ENCODE peak calls at places on chromosomes 1 and 21, in five cellular contexts. I is NCI-H69, G is NAMALWA, K is upper lobe of left lung, E is OCI-LY7. N is an unnamed sample.

GRCh38 chr1:29631361-29631760 is 395.0 kb downstream of the PTPRU start:
- DNase-seq in I (no peak), G (no peak), K (no peak), E (no peak), N (peak; percentile 7)

GRCh38 chr1:93087532-93087931 is 8.4 kb downstream of the MTF2 start:
- DNase-seq in I (no peak), G (no peak), K (no peak), E (no peak), N (no peak)

GRCh38 chr1:12314328-12314903 is 84.6 kb downstream of the VPS13D start:
- DNase-seq in I (peak; percentile 22), G (peak; percentile 35), K (no peak), E (peak; percentile 23), N (no peak)

GRCh38 chr1:66532798-66533783 is 862 bp upstream of the SGIP1 start:
- DNase-seq in I (peak; percentile 84), G (no peak), K (no peak), E (no peak), N (no peak)

GRCh38 chr21:34807146-34807880 is 138.5 kb downstream of the CLIC6 start:
- DNase-seq in I (peak; percentile 14), G (no peak), K (peak; percentile 73), E (no peak), N (peak; percentile 56)

GRCh38 chr21:41707231-41707988 is 59.4 kb downstream of the RIPK4 start:
- DNase-seq in I (peak; percentile 62), G (no peak), K (no peak), E (no peak), N (no peak)

GRCh38 chr1:152107289-152107983 is 7.8 kb downstream of the TCHH start:
- DNase-seq in I (no peak), G (no peak), K (no peak), E (no peak), N (no peak)

GRCh38 chr1:20183035-20183434 is 2.9 kb upstream of the UBXN10 start:
- DNase-seq in I (no peak), G (no peak), K (no peak), E (no peak), N (no peak)

GRCh38 chr1:85111709-85112108 is 63.4 kb upstream of the MCOLN3 start:
- DNase-seq in I (peak; percentile 43), G (no peak), K (no peak), E (no peak), N (no peak)

GRCh38 chr1:223659711-223660110 is 5.8 kb downstream of the CAPN8 start:
- DNase-seq in I (no peak), G (no peak), K (no peak), E (no peak), N (no peak)

GRCh38 chr1:88175631-88176226 is 508.3 kb upstream of the PKN2 start:
- DNase-seq in I (no peak), G (no peak), K (no peak), E (no peak), N (no peak)

GRCh38 chr1:179025125-179025974 is at the start of gene FAM20B:
- DNase-seq in I (peak; percentile 97), G (peak; percentile 94), K (peak; percentile 93), E (peak; percentile 96), N (peak; percentile 96)

GRCh38 chr1:243345205-243345604 is 89.4 kb downstream of the SDCCAG8 start:
- DNase-seq in I (peak; percentile 43), G (no peak), K (no peak), E (no peak), N (no peak)

GRCh38 chr1:227898502-227899140 is 49.1 kb downstream of the WNT9A start:
- DNase-seq in I (no peak), G (no peak), K (peak; percentile 11), E (no peak), N (peak; percentile 35)

GRCh38 chr1:116586741-116587143 is 15.9 kb upstream of the CD58 start:
- DNase-seq in I (peak; percentile 72), G (no peak), K (no peak), E (no peak), N (no peak)

GRCh38 chr1:27133158-27133557 is 21.8 kb downstream of the SLC9A1 start:
- DNase-seq in I (no peak), G (no peak), K (no peak), E (peak; percentile 36), N (no peak)

GRCh38 chr1:85607126-85607912 is 26.8 kb downstream of the CCN1 start:
- DNase-seq in I (no peak), G (no peak), K (no peak), E (no peak), N (no peak)

GRCh38 chr1:183180213-183180612 is 5.9 kb upstream of the LAMC2 start:
- DNase-seq in I (peak; percentile 76), G (no peak), K (peak; percentile 59), E (no peak), N (peak; percentile 62)

GRCh38 chr21:25558123-25558522 is 49.2 kb downstream of the MRPL39 start:
- DNase-seq in I (no peak), G (no peak), K (no peak), E (no peak), N (no peak)

GRCh38 chr1:244236721-244237120 is 185.6 kb downstream of the ZBTB18 start:
- DNase-seq in I (no peak), G (no peak), K (no peak), E (no peak), N (no peak)

GRCh38 chr1:214532070-214532469 is 19.3 kb downstream of the PTPN14 start:
- DNase-seq in I (no peak), G (no peak), K (no peak), E (no peak), N (no peak)

GRCh38 chr1:183983371-183984105 is 54.0 kb downstream of the COLGALT2 start:
- DNase-seq in I (no peak), G (no peak), K (no peak), E (no peak), N (no peak)

GRCh38 chr1:214127705-214128104 is 139.9 kb downstream of the PROX1 start:
- DNase-seq in I (no peak), G (no peak), K (no peak), E (no peak), N (no peak)

GRCh38 chr1:116504308-116505156 is 66.3 kb downstream of the CD58 start:
- DNase-seq in I (no peak), G (peak; percentile 14), K (peak; percentile 92), E (peak; percentile 9), N (peak; percentile 74)

GRCh38 chr1:81254560-81254959 is 546.2 kb upstream of the ADGRL2 start:
- DNase-seq in I (no peak), G (peak; percentile 3), K (no peak), E (no peak), N (no peak)